ENCODE peak calls at places on chromosomes 4 and X, in seven cellular contexts. One of them, this sample, is unnamed.

GRCh38 chrX:81259008-81259713 is 57.3 kb downstream of the SH3BGRL start:
- DNase-seq in nucleus accumbens: no peak
- DNase-seq in GM12865: no peak
- DNase-seq in stimulated activated naive CD4-positive, alpha-beta T cell: no peak
- DNase-seq in ELR: no peak
- DNase-seq in KBM-7: peak
- DNase-seq in epithelial cell of esophagus: no peak
- DNase-seq in this sample: no peak

GRCh38 chr4:84878090-84878489 is 88.4 kb downstream of the WDFY3 start:
- DNase-seq in nucleus accumbens: no peak
- DNase-seq in GM12865: no peak
- DNase-seq in stimulated activated naive CD4-positive, alpha-beta T cell: no peak
- DNase-seq in ELR: peak
- DNase-seq in KBM-7: no peak
- DNase-seq in epithelial cell of esophagus: peak
- DNase-seq in this sample: no peak

GRCh38 chr4:15066140-15066539 is 63.9 kb downstream of the CPEB2 start:
- DNase-seq in nucleus accumbens: no peak
- DNase-seq in GM12865: no peak
- DNase-seq in stimulated activated naive CD4-positive, alpha-beta T cell: no peak
- DNase-seq in ELR: no peak
- DNase-seq in KBM-7: no peak
- DNase-seq in epithelial cell of esophagus: no peak
- DNase-seq in this sample: no peak

GRCh38 chrX:107117993-107118321 is 665 bp downstream of the RBM41 start:
- DNase-seq in nucleus accumbens: no peak
- DNase-seq in GM12865: peak
- DNase-seq in stimulated activated naive CD4-positive, alpha-beta T cell: no peak
- DNase-seq in ELR: peak
- DNase-seq in KBM-7: no peak
- DNase-seq in epithelial cell of esophagus: no peak
- DNase-seq in this sample: peak

GRCh38 chrX:20461576-20461975 is 194.9 kb upstream of the RPS6KA3 start:
- DNase-seq in nucleus accumbens: no peak
- DNase-seq in GM12865: no peak
- DNase-seq in stimulated activated naive CD4-positive, alpha-beta T cell: no peak
- DNase-seq in ELR: peak
- DNase-seq in KBM-7: no peak
- DNase-seq in epithelial cell of esophagus: peak
- DNase-seq in this sample: no peak

GRCh38 chr4:58507079-58507478 is 1396.9 kb upstream of the IGFBP7 start:
- DNase-seq in nucleus accumbens: no peak
- DNase-seq in GM12865: no peak
- DNase-seq in stimulated activated naive CD4-positive, alpha-beta T cell: no peak
- DNase-seq in ELR: no peak
- DNase-seq in KBM-7: no peak
- DNase-seq in epithelial cell of esophagus: no peak
- DNase-seq in this sample: no peak

GRCh38 chrX:104742345-104742744 is 176.3 kb downstream of the IL1RAPL2 start:
- DNase-seq in nucleus accumbens: no peak
- DNase-seq in GM12865: no peak
- DNase-seq in stimulated activated naive CD4-positive, alpha-beta T cell: no peak
- DNase-seq in ELR: no peak
- DNase-seq in KBM-7: no peak
- DNase-seq in epithelial cell of esophagus: peak
- DNase-seq in this sample: no peak

GRCh38 chr4:7156273-7157139 is 35.8 kb upstream of the SORCS2 start:
- DNase-seq in nucleus accumbens: no peak
- DNase-seq in GM12865: no peak
- DNase-seq in stimulated activated naive CD4-positive, alpha-beta T cell: no peak
- DNase-seq in ELR: peak
- DNase-seq in KBM-7: no peak
- DNase-seq in epithelial cell of esophagus: no peak
- DNase-seq in this sample: no peak

GRCh38 chrX:10759400-10759799 is 139.0 kb upstream of the MID1 start:
- DNase-seq in nucleus accumbens: no peak
- DNase-seq in GM12865: no peak
- DNase-seq in stimulated activated naive CD4-positive, alpha-beta T cell: no peak
- DNase-seq in ELR: no peak
- DNase-seq in KBM-7: no peak
- DNase-seq in epithelial cell of esophagus: no peak
- DNase-seq in this sample: no peak

GRCh38 chr4:217891-218290 is 87.4 kb downstream of the ZNF732 start:
- DNase-seq in nucleus accumbens: no peak
- DNase-seq in GM12865: no peak
- DNase-seq in stimulated activated naive CD4-positive, alpha-beta T cell: no peak
- DNase-seq in ELR: no peak
- DNase-seq in KBM-7: no peak
- DNase-seq in epithelial cell of esophagus: no peak
- DNase-seq in this sample: no peak

GRCh38 chr4:86543560-86544312 is 50.4 kb upstream of the PTPN13 start:
- DNase-seq in nucleus accumbens: no peak
- DNase-seq in GM12865: no peak
- DNase-seq in stimulated activated naive CD4-positive, alpha-beta T cell: no peak
- DNase-seq in ELR: peak
- DNase-seq in KBM-7: no peak
- DNase-seq in epithelial cell of esophagus: no peak
- DNase-seq in this sample: no peak

GRCh38 chr4:17773125-17773698 is 8.2 kb downstream of the FAM184B start:
- DNase-seq in nucleus accumbens: no peak
- DNase-seq in GM12865: no peak
- DNase-seq in stimulated activated naive CD4-positive, alpha-beta T cell: no peak
- DNase-seq in ELR: no peak
- DNase-seq in KBM-7: no peak
- DNase-seq in epithelial cell of esophagus: no peak
- DNase-seq in this sample: no peak

GRCh38 chrX:48802813-48803261 is 970 bp downstream of the HDAC6 start:
- DNase-seq in nucleus accumbens: no peak
- DNase-seq in GM12865: no peak
- DNase-seq in stimulated activated naive CD4-positive, alpha-beta T cell: no peak
- DNase-seq in ELR: no peak
- DNase-seq in KBM-7: no peak
- DNase-seq in epithelial cell of esophagus: no peak
- DNase-seq in this sample: no peak

GRCh38 chrX:31225819-31226218 is 154.0 kb upstream of the FTHL17 start:
- DNase-seq in nucleus accumbens: no peak
- DNase-seq in GM12865: no peak
- DNase-seq in stimulated activated naive CD4-positive, alpha-beta T cell: no peak
- DNase-seq in ELR: no peak
- DNase-seq in KBM-7: no peak
- DNase-seq in epithelial cell of esophagus: no peak
- DNase-seq in this sample: no peak

GRCh38 chrX:1389181-1389992 is 2.5 kb downstream of the SLC25A6 start:
- DNase-seq in nucleus accumbens: no peak
- DNase-seq in GM12865: no peak
- DNase-seq in stimulated activated naive CD4-positive, alpha-beta T cell: no peak
- DNase-seq in ELR: no peak
- DNase-seq in KBM-7: no peak
- DNase-seq in epithelial cell of esophagus: no peak
- DNase-seq in this sample: no peak

GRCh38 chr4:121072080-121072835 is at the start of gene NDNF:
- DNase-seq in nucleus accumbens: no peak
- DNase-seq in GM12865: peak
- DNase-seq in stimulated activated naive CD4-positive, alpha-beta T cell: peak
- DNase-seq in ELR: peak
- DNase-seq in KBM-7: peak
- DNase-seq in epithelial cell of esophagus: peak
- DNase-seq in this sample: no peak

GRCh38 chrX:873016-873415 is 242.4 kb downstream of the SHOX start:
- DNase-seq in nucleus accumbens: no peak
- DNase-seq in GM12865: no peak
- DNase-seq in stimulated activated naive CD4-positive, alpha-beta T cell: no peak
- DNase-seq in ELR: no peak
- DNase-seq in KBM-7: no peak
- DNase-seq in epithelial cell of esophagus: no peak
- DNase-seq in this sample: no peak

GRCh38 chrX:68633981-68634380 is 13.5 kb upstream of the STARD8 start:
- DNase-seq in nucleus accumbens: no peak
- DNase-seq in GM12865: no peak
- DNase-seq in stimulated activated naive CD4-positive, alpha-beta T cell: no peak
- DNase-seq in ELR: no peak
- DNase-seq in KBM-7: no peak
- DNase-seq in epithelial cell of esophagus: no peak
- DNase-seq in this sample: no peak

GRCh38 chr4:166003811-166004210 is 130.8 kb downstream of the TLL1 start:
- DNase-seq in nucleus accumbens: no peak
- DNase-seq in GM12865: no peak
- DNase-seq in stimulated activated naive CD4-positive, alpha-beta T cell: no peak
- DNase-seq in ELR: peak
- DNase-seq in KBM-7: no peak
- DNase-seq in epithelial cell of esophagus: peak
- DNase-seq in this sample: no peak

GRCh38 chrX:112688242-112688641 is 8.5 kb upstream of the LHFPL1 start:
- DNase-seq in nucleus accumbens: no peak
- DNase-seq in GM12865: no peak
- DNase-seq in stimulated activated naive CD4-positive, alpha-beta T cell: no peak
- DNase-seq in ELR: no peak
- DNase-seq in KBM-7: no peak
- DNase-seq in epithelial cell of esophagus: no peak
- DNase-seq in this sample: no peak

GRCh38 chr4:145418739-145419138 is 62.9 kb upstream of the SMAD1 start:
- DNase-seq in nucleus accumbens: no peak
- DNase-seq in GM12865: no peak
- DNase-seq in stimulated activated naive CD4-positive, alpha-beta T cell: no peak
- DNase-seq in ELR: no peak
- DNase-seq in KBM-7: no peak
- DNase-seq in epithelial cell of esophagus: no peak
- DNase-seq in this sample: no peak